ENCODE peak calls at places on chromosomes 13 and 19, in ten cellular contexts. S, B, A, I, X, Y, F, N, J and Z are unnamed samples.
A peak's percentile ranks its signal among the peaks of the same experiment; 100 is the strongest.

GRCh38 chr19:46821512-46822359 is 28.9 kb downstream of the AP2S1 start:
- DNase-seq in J (no peak), I (no peak), Y (peak; percentile 29), S (peak; percentile 53), F (no peak), B (peak; percentile 82), N (peak; percentile 33), A (no peak), X (no peak), Z (no peak)

GRCh38 chr13:83377486-83377885 is 504.8 kb downstream of the SLITRK1 start:
- DNase-seq in X (no peak), J (peak; percentile 8), N (no peak), B (no peak), A (no peak), F (no peak), S (no peak), I (no peak), Y (no peak), Z (no peak)

GRCh38 chr13:100789968-100790367 is 115.4 kb upstream of the TMTC4 start:
- DNase-seq in F (no peak), Y (no peak), N (no peak), J (no peak), A (no peak), S (no peak), I (no peak), B (no peak), X (no peak), Z (no peak)

GRCh38 chr19:51921949-51922348 is 5.3 kb upstream of the ZNF613 start:
- DNase-seq in X (no peak), S (no peak), J (no peak), F (no peak), B (no peak), I (no peak), Y (no peak), N (no peak), A (no peak), Z (no peak)

GRCh38 chr19:55660404-55660803 is 5.6 kb downstream of the U2AF2 start:
- DNase-seq in X (no peak), I (no peak), N (no peak), J (no peak), B (no peak), Y (no peak), A (no peak), F (no peak), S (no peak), Z (no peak)

GRCh38 chr13:26050568-26051230 is 1.1 kb downstream of the SHISA2 start:
- DNase-seq in N (no peak), S (no peak), B (peak; percentile 9), I (no peak), Y (no peak), J (no peak), F (peak; percentile 42), X (peak; percentile 63), A (no peak), Z (peak; percentile 50)

GRCh38 chr13:50914301-50914700 is 4.7 kb downstream of the RNASEH2B start:
- DNase-seq in A (no peak), B (no peak), I (no peak), S (no peak), F (no peak), J (no peak), X (no peak), N (no peak), Y (no peak), Z (no peak)

GRCh38 chr13:80168089-80168850 is 172.7 kb downstream of the SPRY2 start:
- DNase-seq in N (no peak), Y (no peak), I (peak; percentile 36), B (no peak), X (no peak), S (no peak), F (no peak), A (no peak), J (no peak), Z (no peak)

GRCh38 chr13:75442736-75443234 is 39.2 kb downstream of the TBC1D4 start:
- DNase-seq in F (no peak), A (no peak), J (no peak), I (no peak), X (no peak), N (no peak), Y (no peak), B (no peak), S (no peak), Z (no peak)

GRCh38 chr19:19115954-19116353 is 22.3 kb downstream of the TMEM161A start:
- DNase-seq in X (peak; percentile 65), N (no peak), I (no peak), Y (peak; percentile 26), B (peak; percentile 60), J (no peak), S (peak; percentile 51), F (peak; percentile 53), A (no peak), Z (no peak)

GRCh38 chr19:50772408-50773311 is 2.4 kb downstream of the GPR32 start:
- DNase-seq in I (no peak), N (no peak), J (no peak), A (no peak), S (no peak), B (no peak), Y (no peak), X (no peak), F (no peak), Z (no peak)

GRCh38 chr13:77563110-77563509 is 27.6 kb downstream of the SCEL start:
- DNase-seq in F (no peak), B (no peak), I (peak; percentile 48), J (peak; percentile 11), N (no peak), S (no peak), A (no peak), Y (no peak), X (peak; percentile 16), Z (no peak)

GRCh38 chr13:46663216-46663615 is 110.2 kb downstream of the LRCH1 start:
- DNase-seq in Y (no peak), X (no peak), S (no peak), F (no peak), N (no peak), I (peak; percentile 28), A (no peak), B (no peak), J (no peak), Z (no peak)

GRCh38 chr13:113092776-113093579 is 12.6 kb upstream of the F7 start:
- DNase-seq in X (no peak), B (no peak), F (no peak), J (no peak), I (no peak), A (no peak), Y (no peak), S (no peak), N (no peak), Z (no peak)

GRCh38 chr13:28532226-28533048 is 37.5 kb upstream of the FLT1 start:
- DNase-seq in S (no peak), N (no peak), J (no peak), B (no peak), X (peak; percentile 64), A (no peak), I (no peak), F (peak; percentile 23), Y (no peak), Z (peak; percentile 46)

GRCh38 chr19:14149509-14149994 is 13.2 kb upstream of the ASF1B start:
- DNase-seq in S (peak; percentile 51), F (peak; percentile 80), J (no peak), I (peak; percentile 3), N (peak; percentile 35), X (peak; percentile 45), B (peak; percentile 67), A (no peak), Y (peak; percentile 37), Z (no peak)